ENCODE peak calls at places on chromosomes 7 and 10, in nine cellular contexts. I is H9, A is DND-41, S is breast epithelium, C is fibroblast of lung, Q is PC-3, O is transverse colon, R is pancreas, N is H1. U is an unnamed sample. For H3K9me3, the result is how much of the 10 kb centered on the place peaks cover.

GRCh38 chr7:142438235-142438922 is 180.5 kb upstream of the PRSS58 start:
- DNase-seq in I (peak), O (peak), R (peak), Q (peak), C (peak), N (peak), S (no peak), A (peak), U (peak)

GRCh38 chr7:102416406-102416805 is 17.0 kb upstream of the ORAI2 start:
- DNase-seq in A (no peak), R (no peak), I (no peak), O (no peak), Q (no peak), N (no peak), S (no peak), C (no peak), U (no peak)

GRCh38 chr7:142868881-142869415 is 14.1 kb downstream of the EPHB6 start:
- DNase-seq in Q (no peak), A (no peak), C (no peak), O (no peak), I (peak), N (peak), R (no peak), S (no peak), U (no peak)

GRCh38 chr10:100014129-100014762 is 4.5 kb upstream of the DNMBP start:
- DNase-seq in I (no peak), C (no peak), N (no peak), O (no peak), R (no peak), Q (no peak), S (no peak), A (no peak), U (no peak)

GRCh38 chr10:95706990-95707389 is 13.3 kb upstream of the TCTN3 start:
- DNase-seq in C (no peak), S (no peak), O (no peak), N (no peak), R (no peak), Q (no peak), A (no peak), I (no peak), U (no peak)

GRCh38 chr7:97001221-97001620 is 4.1 kb upstream of the DLX6 start:
- DNase-seq in C (no peak), N (no peak), R (no peak), O (no peak), I (peak), Q (no peak), A (no peak), S (no peak), U (no peak)

GRCh38 chr10:112950714-112951348 is 784 bp downstream of the TCF7L2 start:
- DNase-seq in C (peak), S (peak), Q (peak), I (no peak), N (no peak), R (peak), A (peak), O (peak), U (peak)

GRCh38 chr7:69395072-69395714 is 203.1 kb upstream of the AUTS2 start:
- DNase-seq in N (no peak), A (peak), O (no peak), S (no peak), C (peak), R (no peak), Q (no peak), I (no peak), U (peak)

GRCh38 chr7:12642539-12642938 is 44.9 kb upstream of the ARL4A start:
- DNase-seq in S (no peak), A (no peak), I (no peak), O (no peak), Q (no peak), R (no peak), C (no peak), N (no peak), U (no peak)

GRCh38 chr7:130695840-130696239 is 9.5 kb upstream of the TSGA13 start:
- DNase-seq in O (no peak), S (no peak), N (no peak), C (peak), I (no peak), A (no peak), Q (peak), R (no peak), U (peak)

GRCh38 chr10:80196270-80196949 is 8.9 kb downstream of the ANXA11 start:
- DNase-seq in A (peak), N (no peak), O (peak), R (peak), Q (peak), I (no peak), C (peak), S (peak), U (peak)

GRCh38 chr7:66303454-66304160 is 98.5 kb downstream of the TPST1 start:
- DNase-seq in I (no peak), R (peak), C (no peak), N (no peak), O (no peak), S (no peak), Q (no peak), A (no peak), U (no peak)

GRCh38 chr7:45924283-45924682 is 3.2 kb upstream of the IGFBP3 start:
- DNase-seq in A (no peak), R (peak), C (peak), N (no peak), I (no peak), O (no peak), S (no peak), Q (peak), U (peak)

GRCh38 chr10:11437391-11438241 is 173.8 kb downstream of the USP6NL start:
- DNase-seq in C (no peak), O (no peak), I (peak), Q (no peak), N (peak), R (no peak), A (no peak), S (no peak), U (no peak)

GRCh38 chr10:126387041-126387908 is 1.0 kb downstream of the ADAM12 start:
- DNase-seq in I (peak), R (peak), Q (peak), O (peak), N (peak), C (peak), S (peak), A (no peak), U (peak)

GRCh38 chr10:1634239-1634638 is 103.1 kb downstream of the ADARB2 start:
- DNase-seq in O (no peak), I (no peak), A (no peak), S (no peak), C (no peak), Q (no peak), R (no peak), N (no peak), U (no peak)

GRCh38 chr10:131402771-131403723 is 91.5 kb upstream of the TCERG1L start:
- DNase-seq in I (no peak), A (no peak), R (no peak), N (no peak), O (no peak), S (no peak), Q (no peak), C (no peak), U (no peak)

GRCh38 chr10:131403936-131404335 is 92.4 kb upstream of the TCERG1L start:
- DNase-seq in I (no peak), C (no peak), R (no peak), A (no peak), Q (no peak), N (no peak), S (no peak), O (no peak), U (no peak)

GRCh38 chr10:131404886-131405285 is 93.4 kb upstream of the TCERG1L start:
- DNase-seq in R (no peak), O (no peak), C (no peak), N (no peak), Q (no peak), A (no peak), I (no peak), S (no peak), U (no peak)

DNA sequence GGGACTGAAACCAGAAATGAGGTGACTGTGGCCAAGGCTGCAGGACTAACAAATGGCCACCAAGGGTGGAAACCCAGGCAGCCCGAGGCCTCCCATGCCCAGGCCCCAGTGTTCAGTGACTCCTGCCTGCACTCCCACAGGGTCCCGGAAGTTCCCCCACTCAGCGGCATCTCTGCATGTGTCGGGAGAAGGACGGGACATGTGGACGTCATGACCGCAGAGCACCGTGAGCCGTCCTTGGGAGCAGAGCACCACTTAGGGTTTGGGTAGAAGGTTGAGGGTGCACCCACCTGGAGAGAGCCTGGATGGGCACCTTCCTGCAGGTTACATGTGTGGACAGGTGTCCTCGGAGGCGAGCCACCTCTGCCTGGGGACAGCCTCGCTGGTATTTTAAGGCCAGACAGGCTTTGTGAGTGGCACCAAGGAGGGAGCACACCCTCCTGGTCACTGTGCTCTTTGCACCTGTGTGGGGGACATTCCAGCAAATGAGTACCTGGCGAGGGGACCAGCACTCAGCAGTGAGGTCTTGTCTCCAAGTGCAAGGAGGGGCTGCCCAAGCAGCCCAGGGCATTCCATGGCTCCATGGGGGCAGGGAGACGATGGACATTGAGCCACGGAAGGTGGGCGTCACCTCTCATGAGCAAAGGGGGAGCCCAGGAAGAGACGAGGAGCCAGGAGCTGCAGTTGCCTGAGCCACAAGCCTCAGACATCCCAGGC is 95.3 kb upstream of the TCERG1L start:
- DNase-seq in R (no peak), I (no peak), Q (no peak), N (no peak), A (no peak), C (no peak), S (no peak), O (no peak), U (no peak)
- H3K9me3 ChIP-seq in R (under half), I (under half), Q (under half), N (under half), A (under half), C (under half), S (under half), O (under half), U (under half)

GRCh38 chr10:43970018-43970698 is 321.5 kb upstream of the ZNF32 start:
- DNase-seq in R (no peak), A (no peak), I (no peak), N (no peak), O (no peak), S (no peak), C (no peak), Q (no peak), U (no peak)

GRCh38 chr10:43971981-43972380 is 323.3 kb upstream of the ZNF32 start:
- DNase-seq in S (no peak), N (no peak), A (no peak), C (no peak), Q (no peak), I (no peak), O (no peak), R (no peak), U (no peak)

GRCh38 chr10:43970747-43971146 is 322.1 kb upstream of the ZNF32 start:
- DNase-seq in I (no peak), S (no peak), Q (no peak), N (no peak), O (no peak), C (no peak), R (no peak), A (no peak), U (no peak)

GRCh38 chr10:43969506-43969905 is 320.8 kb upstream of the ZNF32 start:
- DNase-seq in A (no peak), Q (no peak), C (no peak), I (no peak), O (no peak), R (no peak), S (no peak), N (no peak), U (no peak)

DNA sequence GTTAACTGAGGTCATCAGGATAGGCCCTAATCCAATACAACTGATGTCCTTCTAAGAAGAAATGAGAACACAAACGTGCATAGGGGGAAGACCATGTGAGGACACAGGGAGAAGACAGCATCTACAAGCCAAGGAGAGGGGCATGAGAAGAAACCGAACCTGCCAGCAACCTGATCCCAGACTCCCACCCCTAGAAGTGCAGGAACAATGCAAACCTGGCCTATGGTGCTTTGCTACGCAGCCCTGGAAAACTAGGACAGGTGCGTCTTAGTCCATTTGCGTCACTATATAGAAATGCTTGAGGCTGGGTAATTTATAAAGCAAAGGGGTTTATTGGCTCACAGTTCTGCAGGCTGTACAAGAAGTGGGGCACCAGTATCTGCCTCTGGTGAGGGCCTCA is 322.6 kb upstream of the ZNF32 start:
- DNase-seq in N (no peak), O (no peak), I (no peak), Q (no peak), R (no peak), A (no peak), C (no peak), S (no peak), U (no peak)
- H3K27ac ChIP-seq in N (no peak), O (no peak), I (no peak), Q (no peak), R (no peak), A (no peak), C (no peak), S (no peak), U (no peak)

GRCh38 chr7:49099587-49100326 is 175.4 kb downstream of the CDC14C start:
- DNase-seq in I (no peak), Q (peak), S (no peak), N (no peak), O (no peak), C (no peak), A (no peak), R (no peak), U (peak)
- TF ChIP-seq CTCF in I (peak), Q (peak), S (no peak), N (no peak), O (peak), C (no peak), A (peak), R (no peak), U (peak)

GRCh38 chr7:157461805-157462771 is 125.3 kb downstream of the DNAJB6 start:
- DNase-seq in Q (no peak), S (no peak), C (no peak), N (peak), O (peak), A (no peak), I (no peak), R (no peak), U (no peak)
- H3K9me3 ChIP-seq in Q (under half), S (under half), C (under half), N (under half), O (under half), A (under half), I (under half), R (under half), U (under half)

GRCh38 chr10:119620241-119620753 is 23.5 kb upstream of the TIAL1 start:
- DNase-seq in R (no peak), S (no peak), N (no peak), Q (peak), I (no peak), A (no peak), O (no peak), C (peak), U (no peak)
- H3K27ac ChIP-seq in R (no peak), S (no peak), N (no peak), Q (no peak), I (no peak), A (no peak), O (no peak), C (peak), U (no peak)